ENCODE peak calls at places on chromosome 17, in seven cellular contexts. One of them, this sample, is unnamed.

GRCh38 chr17:46727572-46728348 is 90.7 kb downstream of the WNT3 start:
- DNase-seq in activated CD4-positive, CD25-positive, alpha-beta regulatory T cell treated with anti-CD3 and anti-CD28 coated beads, Interleukin-2, amount 50 U/mL, for 16 hours: no peak
- DNase-seq in H7: no peak
- DNase-seq in AG08396: peak
- DNase-seq in B cell: no peak
- DNase-seq in skeletal muscle cell: no peak
- DNase-seq in lung: no peak
- DNase-seq in this sample: no peak

GRCh38 chr17:78898075-78898836 is 4.7 kb downstream of the CEP295NL start:
- DNase-seq in lung: no peak
- DNase-seq in skeletal muscle cell: no peak
- DNase-seq in activated CD4-positive, CD25-positive, alpha-beta regulatory T cell treated with anti-CD3 and anti-CD28 coated beads, Interleukin-2, amount 50 U/mL, for 16 hours: no peak
- DNase-seq in H7: no peak
- DNase-seq in B cell: no peak
- DNase-seq in AG08396: no peak
- DNase-seq in this sample: no peak

GRCh38 chr17:32007463-32008298 is 498 bp downstream of the LRRC37B start:
- DNase-seq in AG08396: peak
- DNase-seq in skeletal muscle cell: no peak
- DNase-seq in lung: no peak
- DNase-seq in B cell: peak
- DNase-seq in activated CD4-positive, CD25-positive, alpha-beta regulatory T cell treated with anti-CD3 and anti-CD28 coated beads, Interleukin-2, amount 50 U/mL, for 16 hours: no peak
- DNase-seq in H7: peak
- DNase-seq in this sample: peak

GRCh38 chr17:77887464-77888241 is 70.8 kb upstream of the TNRC6C start:
- DNase-seq in lung: peak
- DNase-seq in B cell: peak
- DNase-seq in activated CD4-positive, CD25-positive, alpha-beta regulatory T cell treated with anti-CD3 and anti-CD28 coated beads, Interleukin-2, amount 50 U/mL, for 16 hours: peak
- DNase-seq in skeletal muscle cell: peak
- DNase-seq in H7: peak
- DNase-seq in AG08396: peak
- DNase-seq in this sample: peak

GRCh38 chr17:2423271-2423670 is 22.4 kb upstream of the MNT start:
- DNase-seq in activated CD4-positive, CD25-positive, alpha-beta regulatory T cell treated with anti-CD3 and anti-CD28 coated beads, Interleukin-2, amount 50 U/mL, for 16 hours: no peak
- DNase-seq in B cell: no peak
- DNase-seq in lung: no peak
- DNase-seq in H7: no peak
- DNase-seq in skeletal muscle cell: no peak
- DNase-seq in AG08396: no peak
- DNase-seq in this sample: no peak

GRCh38 chr17:71975998-71976649 is 144.7 kb upstream of the SOX9 start:
- DNase-seq in lung: peak
- DNase-seq in skeletal muscle cell: peak
- DNase-seq in H7: peak
- DNase-seq in AG08396: peak
- DNase-seq in B cell: no peak
- DNase-seq in activated CD4-positive, CD25-positive, alpha-beta regulatory T cell treated with anti-CD3 and anti-CD28 coated beads, Interleukin-2, amount 50 U/mL, for 16 hours: no peak
- DNase-seq in this sample: no peak

GRCh38 chr17:17768415-17769088 is 68.2 kb downstream of the SREBF1 start:
- DNase-seq in activated CD4-positive, CD25-positive, alpha-beta regulatory T cell treated with anti-CD3 and anti-CD28 coated beads, Interleukin-2, amount 50 U/mL, for 16 hours: no peak
- DNase-seq in B cell: no peak
- DNase-seq in AG08396: no peak
- DNase-seq in lung: no peak
- DNase-seq in H7: no peak
- DNase-seq in skeletal muscle cell: no peak
- DNase-seq in this sample: no peak

GRCh38 chr17:48586355-48586924 is 3.6 kb downstream of the HOXB3 start:
- DNase-seq in B cell: no peak
- DNase-seq in AG08396: no peak
- DNase-seq in H7: peak
- DNase-seq in lung: no peak
- DNase-seq in skeletal muscle cell: no peak
- DNase-seq in activated CD4-positive, CD25-positive, alpha-beta regulatory T cell treated with anti-CD3 and anti-CD28 coated beads, Interleukin-2, amount 50 U/mL, for 16 hours: no peak
- DNase-seq in this sample: peak

GRCh38 chr17:77117415-77117814 is 23.4 kb upstream of the SEC14L1 start:
- DNase-seq in H7: no peak
- DNase-seq in AG08396: no peak
- DNase-seq in B cell: no peak
- DNase-seq in skeletal muscle cell: no peak
- DNase-seq in activated CD4-positive, CD25-positive, alpha-beta regulatory T cell treated with anti-CD3 and anti-CD28 coated beads, Interleukin-2, amount 50 U/mL, for 16 hours: no peak
- DNase-seq in lung: no peak
- DNase-seq in this sample: no peak

GRCh38 chr17:59277031-59277430 is 54.4 kb upstream of the YPEL2 start:
- DNase-seq in activated CD4-positive, CD25-positive, alpha-beta regulatory T cell treated with anti-CD3 and anti-CD28 coated beads, Interleukin-2, amount 50 U/mL, for 16 hours: no peak
- DNase-seq in AG08396: no peak
- DNase-seq in lung: no peak
- DNase-seq in B cell: peak
- DNase-seq in H7: no peak
- DNase-seq in skeletal muscle cell: no peak
- DNase-seq in this sample: no peak

GRCh38 chr17:79667121-79667715 is 56.4 kb upstream of the RBFOX3 start:
- DNase-seq in AG08396: no peak
- DNase-seq in skeletal muscle cell: no peak
- DNase-seq in activated CD4-positive, CD25-positive, alpha-beta regulatory T cell treated with anti-CD3 and anti-CD28 coated beads, Interleukin-2, amount 50 U/mL, for 16 hours: no peak
- DNase-seq in B cell: no peak
- DNase-seq in H7: peak
- DNase-seq in lung: no peak
- DNase-seq in this sample: no peak

GRCh38 chr17:48718162-48718780 is 4.0 kb downstream of the PRAC1 start:
- DNase-seq in H7: no peak
- DNase-seq in B cell: no peak
- DNase-seq in lung: no peak
- DNase-seq in activated CD4-positive, CD25-positive, alpha-beta regulatory T cell treated with anti-CD3 and anti-CD28 coated beads, Interleukin-2, amount 50 U/mL, for 16 hours: no peak
- DNase-seq in skeletal muscle cell: no peak
- DNase-seq in AG08396: no peak
- DNase-seq in this sample: peak

GRCh38 chr17:260031-260791 is 78.8 kb upstream of the DOC2B start:
- DNase-seq in B cell: no peak
- DNase-seq in activated CD4-positive, CD25-positive, alpha-beta regulatory T cell treated with anti-CD3 and anti-CD28 coated beads, Interleukin-2, amount 50 U/mL, for 16 hours: no peak
- DNase-seq in lung: no peak
- DNase-seq in H7: peak
- DNase-seq in skeletal muscle cell: no peak
- DNase-seq in AG08396: no peak
- DNase-seq in this sample: no peak

GRCh38 chr17:78769200-78769773 is 12.8 kb downstream of the CYTH1 start:
- DNase-seq in H7: peak
- DNase-seq in AG08396: no peak
- DNase-seq in B cell: no peak
- DNase-seq in skeletal muscle cell: no peak
- DNase-seq in activated CD4-positive, CD25-positive, alpha-beta regulatory T cell treated with anti-CD3 and anti-CD28 coated beads, Interleukin-2, amount 50 U/mL, for 16 hours: no peak
- DNase-seq in lung: no peak
- DNase-seq in this sample: no peak

GRCh38 chr17:51711581-51711980 is 446.9 kb downstream of the CA10 start:
- DNase-seq in lung: no peak
- DNase-seq in skeletal muscle cell: no peak
- DNase-seq in activated CD4-positive, CD25-positive, alpha-beta regulatory T cell treated with anti-CD3 and anti-CD28 coated beads, Interleukin-2, amount 50 U/mL, for 16 hours: no peak
- DNase-seq in AG08396: no peak
- DNase-seq in B cell: no peak
- DNase-seq in H7: peak
- DNase-seq in this sample: no peak

GRCh38 chr17:35245196-35245486 is 2.3 kb downstream of the SLFN5 start:
- DNase-seq in lung: no peak
- DNase-seq in AG08396: peak
- DNase-seq in skeletal muscle cell: peak
- DNase-seq in H7: no peak
- DNase-seq in B cell: no peak
- DNase-seq in activated CD4-positive, CD25-positive, alpha-beta regulatory T cell treated with anti-CD3 and anti-CD28 coated beads, Interleukin-2, amount 50 U/mL, for 16 hours: no peak
- DNase-seq in this sample: peak

GRCh38 chr17:9291912-9292562 is 270.7 kb downstream of the NTN1 start:
- DNase-seq in AG08396: peak
- DNase-seq in activated CD4-positive, CD25-positive, alpha-beta regulatory T cell treated with anti-CD3 and anti-CD28 coated beads, Interleukin-2, amount 50 U/mL, for 16 hours: no peak
- DNase-seq in lung: no peak
- DNase-seq in skeletal muscle cell: no peak
- DNase-seq in H7: peak
- DNase-seq in B cell: peak
- DNase-seq in this sample: peak

GRCh38 chr17:41835800-41836549 is at the start of gene NT5C3B:
- DNase-seq in lung: peak
- DNase-seq in AG08396: peak
- DNase-seq in activated CD4-positive, CD25-positive, alpha-beta regulatory T cell treated with anti-CD3 and anti-CD28 coated beads, Interleukin-2, amount 50 U/mL, for 16 hours: peak
- DNase-seq in B cell: peak
- DNase-seq in H7: peak
- DNase-seq in skeletal muscle cell: no peak
- DNase-seq in this sample: peak

GRCh38 chr17:58344791-58345157 is 7.2 kb downstream of the SUPT4H1 start:
- DNase-seq in activated CD4-positive, CD25-positive, alpha-beta regulatory T cell treated with anti-CD3 and anti-CD28 coated beads, Interleukin-2, amount 50 U/mL, for 16 hours: no peak
- DNase-seq in B cell: peak
- DNase-seq in lung: no peak
- DNase-seq in AG08396: no peak
- DNase-seq in skeletal muscle cell: no peak
- DNase-seq in H7: no peak
- DNase-seq in this sample: no peak

GRCh38 chr17:56629450-56630187 is 36.1 kb downstream of the NOG start:
- DNase-seq in lung: no peak
- DNase-seq in skeletal muscle cell: no peak
- DNase-seq in B cell: no peak
- DNase-seq in activated CD4-positive, CD25-positive, alpha-beta regulatory T cell treated with anti-CD3 and anti-CD28 coated beads, Interleukin-2, amount 50 U/mL, for 16 hours: no peak
- DNase-seq in H7: peak
- DNase-seq in AG08396: peak
- DNase-seq in this sample: peak

GRCh38 chr17:48791128-48792032 is 25.6 kb downstream of the TTLL6 start:
- DNase-seq in H7: peak
- DNase-seq in AG08396: peak
- DNase-seq in lung: peak
- DNase-seq in skeletal muscle cell: no peak
- DNase-seq in B cell: no peak
- DNase-seq in activated CD4-positive, CD25-positive, alpha-beta regulatory T cell treated with anti-CD3 and anti-CD28 coated beads, Interleukin-2, amount 50 U/mL, for 16 hours: no peak
- DNase-seq in this sample: peak

GRCh38 chr17:78993981-78994671 is 14.4 kb upstream of the LGALS3BP start:
- DNase-seq in lung: no peak
- DNase-seq in activated CD4-positive, CD25-positive, alpha-beta regulatory T cell treated with anti-CD3 and anti-CD28 coated beads, Interleukin-2, amount 50 U/mL, for 16 hours: no peak
- DNase-seq in H7: peak
- DNase-seq in AG08396: peak
- DNase-seq in B cell: peak
- DNase-seq in skeletal muscle cell: no peak
- DNase-seq in this sample: no peak

GRCh38 chr17:35167046-35167445 is 19.4 kb downstream of the UNC45B start:
- DNase-seq in B cell: no peak
- DNase-seq in AG08396: no peak
- DNase-seq in lung: no peak
- DNase-seq in skeletal muscle cell: no peak
- DNase-seq in activated CD4-positive, CD25-positive, alpha-beta regulatory T cell treated with anti-CD3 and anti-CD28 coated beads, Interleukin-2, amount 50 U/mL, for 16 hours: no peak
- DNase-seq in H7: no peak
- DNase-seq in this sample: no peak

GRCh38 chr17:8857919-8858318 is 9.6 kb downstream of the PIK3R6 start:
- DNase-seq in AG08396: no peak
- DNase-seq in activated CD4-positive, CD25-positive, alpha-beta regulatory T cell treated with anti-CD3 and anti-CD28 coated beads, Interleukin-2, amount 50 U/mL, for 16 hours: no peak
- DNase-seq in skeletal muscle cell: peak
- DNase-seq in B cell: no peak
- DNase-seq in lung: no peak
- DNase-seq in H7: no peak
- DNase-seq in this sample: peak

GRCh38 chr17:82687375-82687861 is 11.1 kb downstream of the RAB40B start:
- DNase-seq in skeletal muscle cell: no peak
- DNase-seq in AG08396: no peak
- DNase-seq in B cell: no peak
- DNase-seq in H7: no peak
- DNase-seq in lung: no peak
- DNase-seq in activated CD4-positive, CD25-positive, alpha-beta regulatory T cell treated with anti-CD3 and anti-CD28 coated beads, Interleukin-2, amount 50 U/mL, for 16 hours: no peak
- DNase-seq in this sample: no peak

GRCh38 chr17:17681744-17682292 is 560 bp downstream of the RAI1 start:
- DNase-seq in skeletal muscle cell: no peak
- DNase-seq in activated CD4-positive, CD25-positive, alpha-beta regulatory T cell treated with anti-CD3 and anti-CD28 coated beads, Interleukin-2, amount 50 U/mL, for 16 hours: no peak
- DNase-seq in B cell: peak
- DNase-seq in H7: no peak
- DNase-seq in lung: no peak
- DNase-seq in AG08396: no peak
- DNase-seq in this sample: peak

GRCh38 chr17:58364270-58364942 is 12.4 kb upstream of the SUPT4H1 start:
- DNase-seq in AG08396: no peak
- DNase-seq in skeletal muscle cell: no peak
- DNase-seq in B cell: no peak
- DNase-seq in activated CD4-positive, CD25-positive, alpha-beta regulatory T cell treated with anti-CD3 and anti-CD28 coated beads, Interleukin-2, amount 50 U/mL, for 16 hours: no peak
- DNase-seq in lung: no peak
- DNase-seq in H7: peak
- DNase-seq in this sample: no peak

GRCh38 chr17:61947367-61948078 is 19.7 kb upstream of the INTS2 start:
- DNase-seq in lung: no peak
- DNase-seq in activated CD4-positive, CD25-positive, alpha-beta regulatory T cell treated with anti-CD3 and anti-CD28 coated beads, Interleukin-2, amount 50 U/mL, for 16 hours: no peak
- DNase-seq in AG08396: no peak
- DNase-seq in B cell: no peak
- DNase-seq in skeletal muscle cell: no peak
- DNase-seq in H7: no peak
- DNase-seq in this sample: no peak

GRCh38 chr17:27368971-27369370 is 75.1 kb downstream of the WSB1 start:
- DNase-seq in H7: no peak
- DNase-seq in skeletal muscle cell: no peak
- DNase-seq in B cell: no peak
- DNase-seq in lung: no peak
- DNase-seq in AG08396: no peak
- DNase-seq in activated CD4-positive, CD25-positive, alpha-beta regulatory T cell treated with anti-CD3 and anti-CD28 coated beads, Interleukin-2, amount 50 U/mL, for 16 hours: no peak
- DNase-seq in this sample: no peak